ENCODE peak calls at places on chromosome 17, in five cellular contexts. Q is hepatocyte, G is lower lobe of right lung, X is left ventricle myocardium inferior, Y is brain microvascular endothelial cell. F is an unnamed sample.

GRCh38 chr17:16435951-16436886 is 20.8 kb downstream of the TRPV2 start:
- DNase-seq in Q (peak; percentile 8), G (no peak), X (no peak), Y (no peak), F (no peak)

GRCh38 chr17:31061678-31062077 is 33.1 kb upstream of the NF1 start:
- DNase-seq in X (no peak), G (no peak), Y (no peak), Q (no peak), F (no peak)

GRCh38 chr17:40069751-40070643 is 7.2 kb downstream of the THRA start:
- DNase-seq in G (no peak), X (no peak), Y (peak; percentile 39), Q (peak; percentile 70), F (peak; percentile 67)

GRCh38 chr17:59361916-59362810 is 30.7 kb downstream of the YPEL2 start:
- DNase-seq in X (no peak), Y (peak; percentile 87), G (no peak), Q (no peak), F (no peak)

GRCh38 chr17:45371414-45372324 is 54.8 kb upstream of the MAP3K14 start:
- DNase-seq in Q (peak; percentile 95), G (peak; percentile 89), X (peak; percentile 84), Y (peak; percentile 94), F (peak; percentile 92)

GRCh38 chr17:8994319-8994718 is 27.0 kb upstream of the NTN1 start:
- DNase-seq in G (peak; percentile 85), X (peak; percentile 73), Y (peak; percentile 28), Q (peak; percentile 75), F (peak; percentile 75)

GRCh38 chr17:34511931-34512330 is 67.5 kb upstream of the TMEM132E start:
- DNase-seq in X (no peak), G (no peak), Q (no peak), Y (no peak), F (no peak)

GRCh38 chr17:67503184-67503583 is 126.1 kb downstream of the PITPNC1 start:
- DNase-seq in X (no peak), G (no peak), Q (no peak), Y (no peak), F (no peak)

GRCh38 chr17:67620636-67621035 is 97.1 kb upstream of the NOL11 start:
- DNase-seq in G (no peak), Y (no peak), Q (no peak), X (no peak), F (no peak)

GRCh38 chr17:50638572-50638850 is 3.8 kb downstream of the ABCC3 start:
- DNase-seq in Y (no peak), X (no peak), G (no peak), Q (no peak), F (no peak)
- H3K4me3 ChIP-seq in Y (no peak overlapping the region), X (no peak overlapping the region), G (no peak overlapping the region), Q (no peak overlapping the region), F (no peak overlapping the region)

DNA sequence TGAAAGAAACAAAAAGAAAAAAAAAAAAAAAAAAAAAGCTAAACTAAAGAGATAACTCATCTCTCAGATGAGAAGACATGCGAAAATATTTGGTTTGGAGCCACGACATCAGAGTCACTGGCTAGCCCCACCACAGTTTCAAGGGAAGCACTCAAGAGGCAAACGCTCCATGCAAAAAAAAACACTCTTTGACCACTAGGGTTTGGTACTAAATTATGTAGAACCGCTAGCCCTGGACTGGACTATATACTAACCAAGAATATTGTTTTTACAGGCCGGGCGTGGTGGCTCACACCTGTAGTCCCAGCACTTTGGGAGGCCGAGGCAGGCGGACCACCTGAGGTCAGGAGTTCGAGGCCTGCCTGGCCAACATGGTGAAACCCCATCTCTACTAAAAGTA is 37.3 kb downstream of the METTL16 start:
- DNase-seq in X (no peak), G (no peak), Q (no peak), Y (no peak), F (no peak)
- TF ChIP-seq CTCF in X (no peak), G (no peak), Q (no peak), Y (no peak), F (no peak)

GRCh38 chr17:2964831-2965230 is 98.6 kb downstream of the OR1D5 start:
- DNase-seq in X (no peak), Q (no peak), Y (no peak), G (no peak), F (no peak)
- H3K36me3 ChIP-seq in X (no peaks in the 10 kb centered on the region), Q (no peaks in the 10 kb centered on the region), Y (no peaks in the 10 kb centered on the region), G (no peaks in the 10 kb centered on the region), F (no peaks in the 10 kb centered on the region)

GRCh38 chr17:49849711-49850610 is 2.1 kb upstream of the TAC4 start:
- DNase-seq in G (no peak), Y (no peak), Q (no peak), X (no peak), F (no peak)

GRCh38 chr17:49853470-49854015 is 5.7 kb upstream of the TAC4 start:
- DNase-seq in X (no peak), Q (no peak), Y (no peak), G (no peak), F (no peak)

GRCh38 chr17:49851387-49852291 is 3.8 kb upstream of the TAC4 start:
- DNase-seq in Y (peak; percentile 45), X (peak; percentile 81), Q (peak; percentile 79), G (peak; percentile 85), F (peak; percentile 76)

GRCh38 chr17:49848739-49849138 is 870 bp upstream of the TAC4 start:
- DNase-seq in G (no peak), Q (no peak), X (no peak), Y (no peak), F (no peak)

DNA sequence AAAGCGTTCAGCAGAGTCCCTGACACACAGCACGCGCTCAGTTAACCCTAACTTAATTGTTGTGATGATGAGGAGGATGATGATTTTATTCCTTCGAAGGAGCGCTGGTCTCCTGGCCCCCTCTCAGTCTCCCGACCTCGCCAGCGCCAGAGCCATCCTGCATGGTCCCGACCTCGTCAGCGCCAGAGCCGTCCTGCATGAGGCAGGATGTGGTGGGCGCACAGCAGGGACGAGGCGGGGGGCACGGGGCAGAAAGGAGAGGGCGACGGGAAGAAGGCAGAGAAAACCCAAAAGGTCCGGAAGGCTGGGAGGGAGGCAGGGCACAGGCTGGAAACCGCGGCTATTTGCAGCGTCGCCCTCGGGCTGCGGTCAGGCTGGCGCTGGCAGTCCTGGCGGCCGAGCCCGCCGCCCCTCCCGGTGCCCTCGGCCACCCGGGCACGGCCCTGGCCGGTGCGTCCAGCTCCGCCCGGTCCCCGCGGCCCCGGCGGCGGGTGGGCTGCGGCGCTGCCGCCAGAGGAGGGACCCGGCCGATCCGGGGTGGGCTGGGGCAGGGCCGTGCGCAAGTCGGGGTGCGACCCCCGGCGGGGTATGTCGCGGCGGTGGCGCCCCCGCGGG is 3.0 kb upstream of the TAC4 start:
- DNase-seq in Y (no peak), G (no peak), Q (no peak), X (no peak), F (no peak)
- H3K4me3 ChIP-seq in Y (peak overlapping the region; percentile 52), G (peak overlapping the region; percentile 65), Q (peak overlapping the region; percentile 45), X (peak overlapping the region; percentile 71), F (peak overlapping the region; percentile 69)

GRCh38 chr17:42577532-42578281 is at the start of gene PSMC3IP:
- DNase-seq in G (peak; percentile 96), X (peak; percentile 96), Y (peak; percentile 92), Q (peak; percentile 96), F (peak; percentile 98)

GRCh38 chr17:42579794-42580551 is 2.4 kb upstream of the PSMC3IP start:
- DNase-seq in G (no peak), X (no peak), Y (no peak), Q (no peak), F (no peak)

GRCh38 chr17:42577140-42577531 is 393 bp downstream of the PSMC3IP start:
- DNase-seq in X (no peak), Q (no peak), G (no peak), Y (no peak), F (no peak)

GRCh38 chr17:42581744-42582270 is 4.3 kb upstream of the PSMC3IP start:
- DNase-seq in G (no peak), Y (no peak), Q (no peak), X (no peak), F (no peak)

DNA sequence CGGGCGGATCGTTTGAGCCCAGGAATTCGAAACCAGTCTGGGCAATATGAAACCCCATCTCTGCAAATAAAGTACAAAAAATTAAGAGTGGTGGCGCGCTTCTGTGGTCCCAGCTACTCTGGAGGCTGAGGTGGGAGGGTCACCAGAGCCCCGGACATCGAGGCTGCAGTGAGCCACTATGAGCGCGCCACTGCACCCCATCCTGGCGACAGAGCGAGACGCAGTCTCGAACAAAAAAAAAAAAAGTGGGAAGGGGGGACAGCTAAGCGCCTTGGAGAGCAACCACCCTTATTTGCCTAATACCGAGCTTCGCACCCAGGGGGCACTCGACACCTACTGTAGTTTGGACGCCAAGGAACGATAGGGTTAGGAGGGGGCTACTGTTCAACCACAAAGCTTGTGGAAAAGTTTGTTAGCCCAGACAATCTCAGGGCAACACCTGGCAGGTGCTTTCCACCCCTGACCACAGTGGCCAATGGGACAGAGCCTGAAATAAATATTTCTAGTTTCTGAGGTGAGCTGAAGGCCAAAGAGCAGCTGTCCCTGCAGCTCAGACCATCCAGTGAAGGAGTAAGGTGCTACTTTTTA is 847 bp upstream of the PSMC3IP start:
- DNase-seq in G (peak; percentile 79), X (peak; percentile 69), Y (peak; percentile 61), Q (peak; percentile 87), F (peak; percentile 81)
- TF ChIP-seq CTCF in G (peak; percentile 67), X (peak; percentile 76), Y (peak; percentile 85), Q (peak; percentile 74), F (peak; percentile 74)